ENCODE peak calls at places on chromosome 15, in nine cellular contexts. J is thyroid gland, X is body of pancreas, Z is cardiac muscle cell, D is A549, W is suprapubic skin, R is Panc1, P is psoas muscle, F is IMR-90. C is an unnamed sample. For H3K9me3, the result is how much of the 10 kb centered on the place peaks cover.

GRCh38 chr15:71448688-71449114 is 333.4 kb downstream of the THSD4 start:
- DNase-seq in J (peak), F (peak), Z (peak), P (no peak), D (peak), X (peak), R (peak), W (no peak), C (peak)

GRCh38 chr15:81410318-81410753 is 36.3 kb upstream of the TMC3 start:
- DNase-seq in D (peak), R (peak), J (peak), F (peak), Z (peak), P (peak), X (peak), W (peak), C (peak)

GRCh38 chr15:66923438-66923881 is 141.9 kb upstream of the SMAD3 start:
- DNase-seq in F (no peak), W (no peak), J (peak), D (peak), Z (no peak), R (no peak), P (no peak), X (peak), C (no peak)

GRCh38 chr15:65081758-65082157 is 5.2 kb downstream of the KBTBD13 start:
- DNase-seq in F (peak), W (no peak), P (no peak), Z (no peak), R (no peak), J (no peak), D (no peak), X (no peak), C (no peak)

GRCh38 chr15:99957642-99958013 is 224.4 kb upstream of the LYSMD4 start:
- DNase-seq in P (no peak), F (no peak), W (no peak), R (no peak), X (no peak), J (no peak), D (no peak), Z (no peak), C (no peak)

GRCh38 chr15:65870889-65871533 is 1.7 kb downstream of the RAB11A start:
- DNase-seq in J (no peak), X (no peak), Z (peak), P (no peak), F (peak), W (no peak), R (no peak), D (peak), C (no peak)

GRCh38 chr15:69996842-69997478 is 100.8 kb downstream of the TLE3 start:
- DNase-seq in Z (no peak), J (no peak), P (no peak), D (no peak), W (no peak), X (peak), R (no peak), F (no peak), C (no peak)

GRCh38 chr15:100373037-100373896 is 31.5 kb upstream of the ADAMTS17 start:
- DNase-seq in D (no peak), J (no peak), W (no peak), F (no peak), R (no peak), P (peak), Z (no peak), X (no peak), C (no peak)

GRCh38 chr15:96160800-96161199 is 169.7 kb upstream of the NR2F2 start:
- DNase-seq in W (no peak), X (peak), F (no peak), R (no peak), J (no peak), D (no peak), P (no peak), Z (no peak), C (no peak)
- H3K27ac ChIP-seq in W (no peak), X (no peak), F (no peak), R (no peak), J (peak), D (no peak), P (no peak), Z (no peak), C (peak)

DNA sequence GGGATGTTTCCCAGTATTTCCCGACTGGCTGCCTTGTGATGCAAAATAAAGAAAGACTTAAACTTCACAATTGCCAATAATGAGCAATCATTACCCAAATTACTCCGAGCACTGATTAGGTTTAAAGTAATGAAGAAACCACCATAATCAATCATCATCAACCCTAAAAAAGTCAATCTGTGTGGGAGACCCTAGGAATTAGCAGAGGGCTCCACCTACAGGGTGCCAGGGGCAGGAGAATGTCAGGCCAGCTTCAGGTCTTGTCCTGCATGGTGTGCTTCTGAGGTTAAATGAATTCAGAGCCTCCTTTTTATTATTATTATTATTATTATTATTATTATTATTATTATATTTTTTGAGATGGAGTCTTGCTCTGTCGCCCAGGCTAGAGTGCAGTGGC is 478.0 kb upstream of the ARRDC4 start:
- DNase-seq in F (no peak), X (no peak), J (no peak), W (no peak), Z (no peak), P (no peak), D (no peak), R (no peak), C (no peak)
- TF ChIP-seq CTCF in F (no peak), X (no peak), J (no peak), W (no peak), Z (no peak), P (no peak), D (no peak), R (no peak), C (no peak)

DNA sequence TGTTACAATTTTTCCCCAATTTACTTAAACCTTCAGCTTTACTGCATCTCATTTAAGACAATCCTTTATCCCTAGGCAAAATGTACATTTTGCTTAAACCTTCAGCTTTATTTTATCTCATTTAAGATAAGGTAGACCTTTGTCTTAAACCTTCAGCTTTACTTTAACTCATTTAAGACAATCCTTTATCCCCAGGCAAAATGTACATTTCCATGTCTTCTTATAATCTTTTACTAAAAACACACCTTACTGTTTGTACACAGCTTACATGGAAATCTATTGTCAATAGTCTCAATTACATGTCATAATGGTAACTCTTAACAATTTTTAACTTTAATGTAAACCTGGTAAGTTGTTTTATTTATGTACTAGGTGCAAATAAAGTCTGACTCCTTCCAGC is 58.7 kb upstream of the MKRN3 start:
- DNase-seq in X (no peak), F (no peak), J (no peak), P (no peak), R (no peak), W (no peak), D (no peak), Z (no peak), C (no peak)
- H3K9me3 ChIP-seq in X (under half), F (under half), J (under half), P (under half), R (under half), W (under half), D (under half), Z (under half), C (under half)

GRCh38 chr15:90192961-90193786 is 8.0 kb upstream of the SEMA4B start:
- DNase-seq in P (no peak), F (peak), R (no peak), D (no peak), W (no peak), J (peak), X (peak), Z (no peak), C (no peak)
- H3K27ac ChIP-seq in P (no peak), F (peak), R (peak), D (peak), W (peak), J (peak), X (peak), Z (no peak), C (peak)

GRCh38 chr15:60932051-60932915 is 296.8 kb downstream of the RORA start:
- DNase-seq in D (peak), J (peak), Z (peak), F (peak), W (no peak), X (no peak), R (no peak), P (peak), C (peak)
- TF ChIP-seq CTCF in D (peak), J (no peak), Z (peak), F (no peak), W (peak), X (no peak), R (peak), P (peak), C (no peak)

DNA sequence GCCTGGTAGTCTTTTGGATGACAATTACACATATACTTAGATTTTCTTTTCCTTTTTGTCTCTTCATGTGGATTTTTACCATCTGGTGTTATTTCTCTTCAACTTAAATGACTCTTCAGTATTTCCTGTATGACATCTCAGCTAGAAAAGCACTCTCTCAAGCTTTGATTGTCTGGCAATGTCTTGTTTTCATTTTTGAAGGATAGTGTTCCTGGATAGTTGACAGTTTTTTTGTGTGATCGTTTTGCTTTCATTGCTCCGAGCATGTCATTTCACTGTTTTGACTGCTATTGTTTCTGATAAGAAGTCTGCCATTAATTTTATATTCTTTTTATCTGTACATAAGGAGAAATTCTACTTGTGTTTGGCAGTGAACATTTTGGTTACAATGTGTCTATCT is 766.4 kb downstream of the AGBL1 start:
- DNase-seq in Z (no peak), X (no peak), J (no peak), D (no peak), F (no peak), W (no peak), R (no peak), P (no peak), C (no peak)
- H3K9me3 ChIP-seq in Z (under half), X (under half), J (under half), D (under half), F (under half), W (under half), R (under half), P (under half), C (under half)

GRCh38 chr15:91887921-91888373 is 34.4 kb downstream of the SLCO3A1 start:
- DNase-seq in Z (peak), J (no peak), D (no peak), X (no peak), F (no peak), W (no peak), P (no peak), R (no peak), C (no peak)
- H3K27ac ChIP-seq in Z (no peak), J (no peak), D (no peak), X (no peak), F (no peak), W (peak), P (no peak), R (no peak), C (no peak)

GRCh38 chr15:43514241-43515057 is 3.0 kb upstream of the MAP1A start:
- DNase-seq in J (no peak), W (no peak), P (peak), Z (peak), R (no peak), X (peak), F (peak), D (no peak), C (no peak)
- TF ChIP-seq CTCF in J (peak), W (no peak), P (peak), Z (peak), R (peak), X (peak), F (peak), D (peak), C (no peak)

DNA sequence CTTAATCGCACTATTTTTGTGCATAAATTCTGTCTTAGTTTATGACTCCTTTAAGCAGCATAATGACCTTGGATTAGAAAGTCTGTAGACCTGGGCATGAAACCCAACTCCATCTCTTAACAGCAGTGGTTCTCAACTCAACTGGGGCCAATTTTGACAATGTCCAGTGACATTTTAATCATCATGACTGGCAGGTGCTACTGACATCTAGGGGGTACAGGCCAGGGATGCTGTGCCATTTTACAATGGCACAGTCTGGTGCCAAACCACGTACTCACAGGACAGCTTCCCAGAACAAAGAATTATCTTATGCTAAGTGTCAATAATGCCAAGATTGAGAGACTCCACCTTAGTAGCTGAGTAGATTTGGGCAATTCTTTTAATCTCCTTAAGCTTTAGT is 405.0 kb downstream of the NTRK3 start:
- DNase-seq in J (no peak), W (no peak), R (no peak), F (no peak), D (no peak), X (no peak), Z (no peak), P (no peak), C (no peak)
- H3K9me3 ChIP-seq in J (under half), W (under half), R (under half), F (under half), D (under half), X (under half), Z (under half), P (under half), C (under half)